ENCODE peak calls at places on chromosomes 11 and 22, in eight cellular contexts. V, Z, U, D, Y, A, M and H are unnamed samples.

GRCh38 chr11:69834251-69834650 is 15.0 kb upstream of the FGF3 start:
- DNase-seq in V (no peak), Z (no peak), U (no peak), D (no peak), Y (no peak), A (no peak), M (no peak), H (no peak)

GRCh38 chr22:49930596-49931412 is 12.4 kb downstream of the CRELD2 start:
- DNase-seq in V (peak; percentile 58), Z (peak; percentile 86), U (peak; percentile 83), D (no peak), Y (peak; percentile 52), A (peak; percentile 74), M (peak; percentile 24), H (peak; percentile 91)

GRCh38 chr22:41498322-41498721 is 29.4 kb downstream of the ACO2 start:
- DNase-seq in V (no peak), Z (no peak), U (no peak), D (no peak), Y (no peak), A (no peak), M (no peak), H (no peak)

GRCh38 chr11:64053699-64054098 is 18.0 kb downstream of the FLRT1 start:
- DNase-seq in V (no peak), Z (no peak), U (no peak), D (no peak), Y (no peak), A (no peak), M (no peak), H (peak; percentile 44)

GRCh38 chr11:44877908-44878459 is 72.7 kb downstream of the TP53I11 start:
- DNase-seq in V (no peak), Z (no peak), U (no peak), D (no peak), Y (no peak), A (no peak), M (peak; percentile 72), H (no peak)

GRCh38 chr11:17694711-17695110 is 24.7 kb upstream of the MYOD1 start:
- DNase-seq in V (no peak), Z (no peak), U (no peak), D (no peak), Y (no peak), A (no peak), M (no peak), H (no peak)

GRCh38 chr11:78220218-78221157 is 31.8 kb downstream of the USP35 start:
- DNase-seq in V (no peak), Z (no peak), U (no peak), D (no peak), Y (no peak), A (no peak), M (no peak), H (no peak)

GRCh38 chr11:45609902-45610301 is 55.5 kb downstream of the CHST1 start:
- DNase-seq in V (no peak), Z (no peak), U (no peak), D (no peak), Y (no peak), A (no peak), M (no peak), H (no peak)

GRCh38 chr11:117175104-117175503 is 3.4 kb upstream of the SIDT2 start:
- DNase-seq in V (no peak), Z (no peak), U (no peak), D (no peak), Y (no peak), A (no peak), M (no peak), H (no peak)

GRCh38 chr22:46513908-46514550 is 23.4 kb downstream of the CELSR1 start:
- DNase-seq in V (no peak), Z (no peak), U (no peak), D (no peak), Y (no peak), A (no peak), M (no peak), H (no peak)

GRCh38 chr11:32864555-32864954 is 28.1 kb upstream of the QSER1 start:
- DNase-seq in V (no peak), Z (no peak), U (no peak), D (no peak), Y (no peak), A (no peak), M (no peak), H (no peak)

GRCh38 chr11:117188620-117189081 is 10.1 kb downstream of the SIDT2 start:
- DNase-seq in V (no peak), Z (no peak), U (no peak), D (no peak), Y (no peak), A (peak; percentile 39), M (no peak), H (no peak)

GRCh38 chr11:65576867-65577755 is 1.3 kb downstream of the EHBP1L1 start:
- DNase-seq in V (peak; percentile 55), Z (peak; percentile 62), U (peak; percentile 88), D (no peak), Y (peak; percentile 62), A (peak; percentile 81), M (no peak), H (peak; percentile 21)

GRCh38 chr11:20008190-20008801 is 152.0 kb downstream of the DBX1 start:
- DNase-seq in V (no peak), Z (no peak), U (no peak), D (no peak), Y (no peak), A (no peak), M (no peak), H (peak; percentile 49)

GRCh38 chr22:41902016-41902415 is 12.9 kb downstream of the SHISA8 start:
- DNase-seq in V (no peak), Z (no peak), U (no peak), D (no peak), Y (no peak), A (no peak), M (no peak), H (no peak)

GRCh38 chr11:64877390-64878222 is 815 bp downstream of the EHD1 start:
- DNase-seq in V (no peak), Z (no peak), U (no peak), D (no peak), Y (no peak), A (peak; percentile 45), M (no peak), H (no peak)

GRCh38 chr11:124276081-124276480 is 19.9 kb downstream of the OR8G5 start:
- DNase-seq in V (no peak), Z (no peak), U (no peak), D (peak; percentile 84), Y (no peak), A (no peak), M (no peak), H (no peak)

GRCh38 chr11:65381721-65382035 is 768 bp downstream of the SLC25A45 start:
- DNase-seq in V (peak; percentile 48), Z (peak; percentile 93), U (no peak), D (peak; percentile 30), Y (no peak), A (no peak), M (no peak), H (no peak)

GRCh38 chr11:19842505-19842904 is 129.9 kb downstream of the NAV2 start:
- DNase-seq in V (no peak), Z (no peak), U (no peak), D (no peak), Y (no peak), A (no peak), M (no peak), H (no peak)